ENCODE peak calls at places on chromosomes 7 and 10, in five cellular contexts. D is H9, T is BE2C, P is NB4, A is tibial artery. Q is an unnamed sample.

GRCh38 chr10:73439605-73440298 is 6.4 kb upstream of the MSS51 start:
- DNase-seq in D (no peak), T (no peak), P (no peak), A (no peak), Q (no peak)

GRCh38 chr10:133365461-133366129 is 7.6 kb downstream of the ECHS1 start:
- DNase-seq in D (no peak), T (no peak), P (no peak), A (no peak), Q (no peak)

GRCh38 chr10:7231420-7232414 is 179.1 kb downstream of the SFMBT2 start:
- DNase-seq in D (no peak), T (no peak), P (no peak), A (no peak), Q (no peak)

GRCh38 chr7:45197461-45197860 is 39.9 kb downstream of the RAMP3 start:
- DNase-seq in D (no peak), T (no peak), P (no peak), A (no peak), Q (no peak)

GRCh38 chr10:14468022-14468421 is 137.3 kb upstream of the FRMD4A start:
- DNase-seq in D (no peak), T (no peak), P (no peak), A (no peak), Q (no peak)

GRCh38 chr10:1396236-1396635 is 340.1 kb downstream of the WDR37 start:
- DNase-seq in D (no peak), T (no peak), P (no peak), A (peak), Q (peak)

GRCh38 chr7:51316666-51317581 is at the start of gene COBL:
- DNase-seq in D (peak), T (no peak), P (no peak), A (no peak), Q (peak)

GRCh38 chr10:5666324-5667220 is at the start of gene ASB13:
- DNase-seq in D (peak), T (peak), P (peak), A (peak), Q (no peak)

GRCh38 chr7:120825576-120825975 is 32.4 kb downstream of the TSPAN12 start:
- DNase-seq in D (no peak), T (no peak), P (no peak), A (no peak), Q (no peak)

GRCh38 chr10:29030855-29031254 is 258.0 kb upstream of the LYZL1 start:
- DNase-seq in D (no peak), T (no peak), P (no peak), A (no peak), Q (no peak)

GRCh38 chr10:100325164-100325563 is 4.9 kb downstream of the PKD2L1 start:
- DNase-seq in D (peak), T (no peak), P (no peak), A (no peak), Q (no peak)

GRCh38 chr7:157238087-157238486 is 98.7 kb upstream of the DNAJB6 start:
- DNase-seq in D (peak), T (no peak), P (peak), A (no peak), Q (no peak)
- TF ChIP-seq CTCF in D (peak), T (peak), P (peak), A (no peak), Q (peak)

GRCh38 chr7:37083311-37084096 is 359.2 kb upstream of the AOAH start:
- DNase-seq in D (no peak), T (no peak), P (no peak), A (no peak), Q (no peak)

GRCh38 chr7:37079420-37079819 is 355.1 kb upstream of the AOAH start:
- DNase-seq in D (no peak), T (no peak), P (no peak), A (no peak), Q (no peak)

GRCh38 chr7:37085600-37085999 is 361.3 kb upstream of the AOAH start:
- DNase-seq in D (no peak), T (no peak), P (no peak), A (no peak), Q (peak)

GRCh38 chr7:37081436-37081835 is 357.1 kb upstream of the AOAH start:
- DNase-seq in D (no peak), T (peak), P (peak), A (no peak), Q (no peak)

GRCh38 chr7:37084303-37084702 is 360.0 kb upstream of the AOAH start:
- DNase-seq in D (no peak), T (no peak), P (no peak), A (no peak), Q (no peak)
- TF ChIP-seq CTCF in D (no peak), T (no peak), P (no peak), A (no peak), Q (no peak)

DNA sequence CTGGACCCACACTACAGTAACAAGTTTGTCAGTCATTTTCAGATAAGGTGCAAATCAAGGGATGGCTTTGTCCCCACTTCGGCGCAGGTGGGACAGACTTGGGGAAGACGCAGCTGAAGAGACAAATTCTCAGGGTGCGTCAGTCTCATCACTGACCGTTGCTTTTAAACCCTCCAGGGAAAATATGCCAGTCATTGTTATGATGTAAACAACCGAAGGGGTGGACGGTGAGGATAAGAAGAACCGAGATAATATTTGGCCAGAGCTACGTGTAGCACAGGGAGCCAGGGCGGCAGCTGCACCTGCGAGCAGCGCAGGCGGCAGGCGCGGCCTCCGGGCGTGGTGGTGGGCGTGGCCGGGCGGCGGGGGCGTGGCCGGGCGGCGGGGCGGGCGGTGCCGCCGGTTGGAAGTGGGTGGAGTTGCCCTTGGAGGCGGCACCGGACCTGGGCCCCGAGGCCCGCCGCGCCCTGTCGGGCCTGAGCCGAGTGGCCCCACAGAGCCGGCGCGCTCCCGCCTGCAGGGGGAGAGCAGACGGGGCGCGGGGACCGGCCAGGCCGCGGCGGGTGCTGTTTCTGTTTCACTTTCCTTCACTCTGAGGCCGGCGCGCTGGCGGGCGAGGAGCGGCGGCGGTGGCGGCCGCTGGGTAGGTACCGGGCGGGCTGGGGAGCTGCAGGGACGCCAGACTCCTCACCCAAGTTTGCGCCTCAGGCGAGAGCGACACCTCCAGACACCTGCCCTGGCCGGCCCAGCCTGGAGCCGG is at the start of gene PCGF5:
- DNase-seq in D (peak), T (peak), P (peak), A (peak), Q (peak)
- TF ChIP-seq CTCF in D (peak), T (no peak), P (no peak), A (peak), Q (peak)

GRCh38 chr10:121070257-121070656 is 219.1 kb downstream of the WDR11 start:
- DNase-seq in D (peak), T (no peak), P (peak), A (no peak), Q (no peak)
- TF ChIP-seq CTCF in D (peak), T (peak), P (peak), A (no peak), Q (peak)